ENCODE peak calls at places on chromosomes 1 and 21, in ten cellular contexts. R is heart right ventricle, S is fibroblast of lung, I is left ventricle myocardium inferior, V is substantia nigra, P is kidney glomerular epithelial cell, D is NCI-H446, J is NCI-H510A treated with DMSO at 0.1 percent for 48 hours, U is AG04450, A is PC-3. C is an unnamed sample.

GRCh38 chr1:35269190-35269988 is 880 bp downstream of the ZMYM4 start:
- DNase-seq in R (no peak), S (no peak), I (no peak), V (no peak), P (no peak), D (no peak), J (peak), U (no peak), A (peak), C (peak)

GRCh38 chr1:94840811-94841210 is 20.7 kb downstream of the SLC44A3 start:
- DNase-seq in R (no peak), S (no peak), I (no peak), V (no peak), P (no peak), D (no peak), J (no peak), U (no peak), A (no peak), C (no peak)

GRCh38 chr1:2991753-2992495 is 29.3 kb upstream of the ACTRT2 start:
- DNase-seq in R (no peak), S (no peak), I (peak), V (no peak), P (no peak), D (no peak), J (no peak), U (no peak), A (no peak), C (no peak)

GRCh38 chr1:25082216-25082899 is 149.9 kb downstream of the SYF2 start:
- DNase-seq in R (no peak), S (peak), I (no peak), V (no peak), P (no peak), D (no peak), J (no peak), U (no peak), A (peak), C (no peak)

GRCh38 chr21:42337830-42338729 is 12.7 kb downstream of the TFF2 start:
- DNase-seq in R (peak), S (peak), I (peak), V (no peak), P (peak), D (peak), J (peak), U (no peak), A (peak), C (peak)

GRCh38 chr1:25003457-25004190 is 73.5 kb upstream of the RUNX3 start:
- DNase-seq in R (no peak), S (peak), I (no peak), V (no peak), P (no peak), D (no peak), J (no peak), U (no peak), A (peak), C (no peak)

GRCh38 chr1:145994391-145995120 is 1.8 kb downstream of the TXNIP start:
- DNase-seq in R (no peak), S (no peak), I (no peak), V (no peak), P (no peak), D (no peak), J (no peak), U (no peak), A (no peak), C (no peak)

GRCh38 chr1:916173-917075 is 7.3 kb upstream of the SAMD11 start:
- DNase-seq in R (no peak), S (peak), I (peak), V (no peak), P (peak), D (no peak), J (no peak), U (no peak), A (no peak), C (no peak)

GRCh38 chr1:89822109-89822962 is 1.5 kb downstream of the LRRC8D start:
- DNase-seq in R (no peak), S (no peak), I (peak), V (no peak), P (no peak), D (no peak), J (peak), U (no peak), A (no peak), C (no peak)

GRCh38 chr1:13517193-13517812 is 3.5 kb upstream of the LRRC38 start:
- DNase-seq in R (no peak), S (no peak), I (no peak), V (no peak), P (no peak), D (no peak), J (no peak), U (no peak), A (peak), C (peak)

GRCh38 chr1:207268753-207269511 is 52.5 kb upstream of the CD55 start:
- DNase-seq in R (no peak), S (no peak), I (no peak), V (no peak), P (no peak), D (no peak), J (no peak), U (no peak), A (no peak), C (no peak)

GRCh38 chr1:221891708-221892107 is 149.8 kb upstream of the DUSP10 start:
- DNase-seq in R (no peak), S (no peak), I (peak), V (no peak), P (no peak), D (no peak), J (no peak), U (no peak), A (peak), C (no peak)

GRCh38 chr1:1278620-1279019 is 1.6 kb upstream of the SCNN1D start:
- DNase-seq in R (no peak), S (no peak), I (no peak), V (no peak), P (no peak), D (no peak), J (no peak), U (no peak), A (no peak), C (no peak)

GRCh38 chr1:180939072-180939705 is 26.5 kb downstream of the KIAA1614 start:
- DNase-seq in R (no peak), S (no peak), I (no peak), V (no peak), P (no peak), D (peak), J (no peak), U (no peak), A (no peak), C (no peak)

GRCh38 chr1:184300446-184300845 is 86.4 kb upstream of the C1orf21 start:
- DNase-seq in R (no peak), S (peak), I (no peak), V (no peak), P (no peak), D (no peak), J (no peak), U (peak), A (peak), C (no peak)

GRCh38 chr1:115112496-115113375 is 23.4 kb upstream of the TSPAN2 start:
- DNase-seq in R (peak), S (no peak), I (no peak), V (no peak), P (peak), D (no peak), J (peak), U (no peak), A (peak), C (no peak)

GRCh38 chr1:205300149-205300548 is 21.4 kb downstream of the NUAK2 start:
- DNase-seq in R (no peak), S (no peak), I (no peak), V (no peak), P (no peak), D (no peak), J (no peak), U (no peak), A (no peak), C (no peak)

GRCh38 chr1:200659269-200659668 is 10.4 kb downstream of the DDX59 start:
- DNase-seq in R (no peak), S (peak), I (no peak), V (no peak), P (peak), D (no peak), J (no peak), U (peak), A (peak), C (no peak)

GRCh38 chr1:56139786-56140185 is 439.6 kb downstream of the PLPP3 start:
- DNase-seq in R (no peak), S (peak), I (no peak), V (no peak), P (no peak), D (no peak), J (no peak), U (no peak), A (no peak), C (no peak)

GRCh38 chr21:37751268-37751975 is 164.8 kb downstream of the KCNJ6 start:
- DNase-seq in R (no peak), S (peak), I (no peak), V (no peak), P (no peak), D (no peak), J (no peak), U (no peak), A (no peak), C (no peak)

GRCh38 chr1:87120779-87121178 is 206.3 kb downstream of the HS2ST1 start:
- DNase-seq in R (no peak), S (no peak), I (no peak), V (no peak), P (no peak), D (no peak), J (no peak), U (no peak), A (peak), C (peak)

GRCh38 chr1:237416924-237417655 is 375.1 kb downstream of the RYR2 start:
- DNase-seq in R (no peak), S (no peak), I (no peak), V (no peak), P (no peak), D (no peak), J (no peak), U (no peak), A (no peak), C (no peak)

GRCh38 chr21:37711294-37711844 is 204.9 kb downstream of the KCNJ6 start:
- DNase-seq in R (no peak), S (no peak), I (no peak), V (no peak), P (no peak), D (peak), J (no peak), U (no peak), A (no peak), C (no peak)

GRCh38 chr1:31815307-31815645 is 546 bp downstream of the SPOCD1 start:
- DNase-seq in R (no peak), S (no peak), I (no peak), V (no peak), P (no peak), D (no peak), J (no peak), U (no peak), A (no peak), C (no peak)

GRCh38 chr1:17564458-17565393 is 25.2 kb downstream of the ARHGEF10L start:
- DNase-seq in R (no peak), S (no peak), I (no peak), V (no peak), P (no peak), D (no peak), J (no peak), U (no peak), A (no peak), C (no peak)

GRCh38 chr1:225533238-225533637 is 105.4 kb upstream of the LBR start:
- DNase-seq in R (no peak), S (no peak), I (no peak), V (no peak), P (no peak), D (no peak), J (no peak), U (no peak), A (peak), C (no peak)

GRCh38 chr1:9437931-9438330 is 101.3 kb upstream of the SLC25A33 start:
- DNase-seq in R (peak), S (peak), I (peak), V (peak), P (no peak), D (peak), J (no peak), U (no peak), A (peak), C (no peak)

GRCh38 chr1:33010946-33011731 is 25.5 kb downstream of the AK2 start:
- DNase-seq in R (peak), S (peak), I (peak), V (no peak), P (no peak), D (no peak), J (no peak), U (no peak), A (no peak), C (no peak)

GRCh38 chr1:39293375-39294070 is 89.0 kb downstream of the MACF1 start:
- DNase-seq in R (no peak), S (peak), I (no peak), V (no peak), P (peak), D (no peak), J (no peak), U (no peak), A (no peak), C (no peak)

GRCh38 chr1:60637651-60638050 is 444.7 kb upstream of the NFIA start:
- DNase-seq in R (no peak), S (no peak), I (no peak), V (no peak), P (no peak), D (peak), J (peak), U (no peak), A (peak), C (no peak)

GRCh38 chr1:53549781-53550180 is 90.6 kb downstream of the DMRTB1 start:
- DNase-seq in R (no peak), S (no peak), I (peak), V (no peak), P (no peak), D (no peak), J (no peak), U (no peak), A (no peak), C (no peak)

GRCh38 chr1:3856923-3857790 is at the start of the genes CEP104 and DFFB:
- DNase-seq in R (peak), S (peak), I (peak), V (peak), P (peak), D (peak), J (peak), U (peak), A (peak), C (peak)

GRCh38 chr1:174954686-174955669 is 44.8 kb upstream of the CACYBP start:
- DNase-seq in R (no peak), S (no peak), I (no peak), V (no peak), P (no peak), D (no peak), J (peak), U (no peak), A (no peak), C (peak)

GRCh38 chr1:164765557-164765956 is 206.6 kb downstream of the PBX1 start:
- DNase-seq in R (no peak), S (peak), I (no peak), V (no peak), P (peak), D (peak), J (no peak), U (peak), A (peak), C (no peak)

GRCh38 chr21:40043423-40043822 is 176.2 kb downstream of the PCP4 start:
- DNase-seq in R (no peak), S (no peak), I (no peak), V (no peak), P (no peak), D (peak), J (peak), U (no peak), A (no peak), C (no peak)

C was measured in germinal center.